ENCODE peak calls at places on chromosomes 3 and 15, in five cellular contexts. E is psoas muscle, X is OCI-LY7, H is breast epithelium, M is sigmoid colon. W is an unnamed sample.

GRCh38 chr3:45927881-45928280 is 15.4 kb upstream of the CXCR6 start:
- DNase-seq in E (no peak), X (no peak), H (no peak), M (no peak), W (no peak)

GRCh38 chr3:192835818-192836468 is 81.7 kb downstream of the MB21D2 start:
- DNase-seq in E (peak), X (no peak), H (no peak), M (peak), W (no peak)

GRCh38 chr15:27339138-27339537 is 368.2 kb downstream of the GABRG3 start:
- DNase-seq in E (no peak), X (no peak), H (no peak), M (no peak), W (no peak)

GRCh38 chr3:187130346-187131066 is 8.8 kb downstream of the RPL39L start:
- DNase-seq in E (no peak), X (peak), H (no peak), M (no peak), W (no peak)

GRCh38 chr3:26484140-26484539 is 138.4 kb upstream of the LRRC3B start:
- DNase-seq in E (no peak), X (no peak), H (no peak), M (no peak), W (peak)

GRCh38 chr3:117562000-117562399 is 852.4 kb downstream of the TUSC7 start:
- DNase-seq in E (no peak), X (no peak), H (no peak), M (no peak), W (no peak)

GRCh38 chr3:100875239-100875638 is 118.0 kb downstream of the ABI3BP start:
- DNase-seq in E (no peak), X (no peak), H (no peak), M (no peak), W (no peak)

GRCh38 chr3:37183375-37183831 is 9.0 kb upstream of the LRRFIP2 start:
- DNase-seq in E (no peak), X (no peak), H (peak), M (no peak), W (no peak)

GRCh38 chr3:112314618-112315017 is 18.3 kb upstream of the CD200 start:
- DNase-seq in E (no peak), X (no peak), H (no peak), M (no peak), W (no peak)

GRCh38 chr3:146899171-146899570 is 294.0 kb upstream of the PLSCR5 start:
- DNase-seq in E (no peak), X (no peak), H (no peak), M (no peak), W (no peak)

GRCh38 chr3:15300318-15301078 is 31.9 kb downstream of the SH3BP5 start:
- DNase-seq in E (no peak), X (no peak), H (no peak), M (peak), W (no peak)

GRCh38 chr3:109910772-109911171 is 573.4 kb upstream of the DPPA4 start:
- DNase-seq in E (no peak), X (no peak), H (no peak), M (no peak), W (no peak)

GRCh38 chr3:22117751-22118346 is 366.8 kb upstream of the ZNF385D start:
- DNase-seq in E (no peak), X (peak), H (no peak), M (no peak), W (no peak)

GRCh38 chr3:46477756-46478155 is 13.1 kb upstream of the LTF start:
- DNase-seq in E (no peak), X (no peak), H (no peak), M (no peak), W (no peak)

GRCh38 chr3:108296239-108296638 is at the start of gene HHLA2:
- DNase-seq in E (no peak), X (no peak), H (no peak), M (no peak), W (no peak)

DNA sequence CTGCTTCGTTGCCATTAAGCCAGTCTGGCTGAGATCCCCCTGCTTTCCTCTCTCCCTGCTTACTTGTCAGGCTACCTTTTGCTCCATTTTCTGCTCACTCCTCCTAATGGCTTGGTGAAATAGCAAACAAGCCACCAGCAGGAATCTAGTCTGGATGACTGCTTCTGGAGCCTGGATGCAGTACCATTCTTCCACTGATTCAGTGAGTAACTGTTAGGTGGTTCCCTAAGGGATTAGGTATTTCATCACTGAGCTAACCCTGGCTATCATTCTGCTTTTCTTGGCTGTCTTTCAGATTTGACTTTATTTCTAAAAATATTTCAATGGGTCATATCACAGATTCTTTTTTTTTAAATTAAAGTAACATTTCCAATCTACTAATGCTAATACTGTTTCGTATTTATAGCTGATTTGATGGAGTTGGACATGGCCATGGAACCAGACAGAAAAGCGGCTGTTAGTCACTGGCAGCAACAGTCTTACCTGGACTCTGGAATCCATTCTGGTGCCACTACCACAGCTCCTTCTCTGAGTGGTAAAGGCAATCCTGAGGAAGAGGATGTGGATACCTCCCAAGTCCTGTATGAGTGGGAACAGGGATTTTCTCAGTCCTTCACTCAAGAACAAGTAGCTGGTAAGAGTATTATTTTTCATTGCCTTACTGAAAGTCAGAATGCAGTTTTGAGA is 25.0 kb downstream of the CTNNB1 start:
- DNase-seq in E (no peak), X (no peak), H (no peak), M (no peak), W (no peak)
- H3K27ac ChIP-seq in E (peak), X (no peak), H (peak), M (no peak), W (no peak)

GRCh38 chr15:34583399-34584320 is at the start of gene GOLGA8B:
- DNase-seq in E (peak), X (peak), H (no peak), M (peak), W (peak)
- TF ChIP-seq CTCF in E (no peak), X (peak), H (no peak), M (no peak), W (no peak)

GRCh38 chr3:195888981-195889842 is 19.1 kb downstream of the TNK2 start:
- DNase-seq in E (peak), X (no peak), H (no peak), M (no peak), W (no peak)
- H3K4me3 ChIP-seq in E (peak), X (no peak), H (no peak), M (no peak), W (no peak)

GRCh38 chr3:41688595-41689380 is 273.1 kb downstream of the ULK4 start:
- DNase-seq in E (no peak), X (no peak), H (no peak), M (no peak), W (no peak)
- H3K27ac ChIP-seq in E (no peak), X (no peak), H (peak), M (peak), W (no peak)

DNA sequence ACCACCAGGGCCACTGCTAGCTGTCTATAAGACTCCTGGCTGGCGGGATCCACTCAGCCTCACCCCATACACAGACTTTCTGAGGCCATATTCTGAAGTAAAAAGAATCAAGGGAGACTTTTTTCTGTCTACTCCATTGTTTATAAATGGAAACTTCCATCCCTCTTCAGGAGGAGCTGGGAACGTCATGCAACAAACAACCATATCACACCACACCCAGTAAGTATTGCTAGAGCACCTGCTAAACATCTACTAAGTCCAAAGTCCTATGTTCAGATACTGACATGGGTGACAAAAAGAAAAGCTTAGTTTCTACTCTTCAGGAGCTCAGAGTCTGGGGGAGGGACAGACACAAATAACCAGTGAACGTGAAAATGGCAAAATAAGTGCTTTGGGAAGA is 324.8 kb upstream of the ONECUT1 start:
- DNase-seq in E (no peak), X (no peak), H (no peak), M (no peak), W (no peak)
- TF ChIP-seq CTCF in E (no peak), X (no peak), H (no peak), M (no peak), W (no peak)

GRCh38 chr15:45702041-45702440 is 67.2 kb downstream of the SQOR start:
- DNase-seq in E (no peak), X (no peak), H (no peak), M (no peak), W (no peak)

GRCh38 chr15:45701108-45701507 is 66.3 kb downstream of the SQOR start:
- DNase-seq in E (no peak), X (no peak), H (no peak), M (no peak), W (no peak)

GRCh38 chr15:45704329-45705249 is 69.8 kb downstream of the SQOR start:
- DNase-seq in E (no peak), X (no peak), H (no peak), M (peak), W (no peak)

GRCh38 chr15:45705510-45706473 is 71.0 kb downstream of the SQOR start:
- DNase-seq in E (peak), X (peak), H (peak), M (peak), W (peak)

DNA sequence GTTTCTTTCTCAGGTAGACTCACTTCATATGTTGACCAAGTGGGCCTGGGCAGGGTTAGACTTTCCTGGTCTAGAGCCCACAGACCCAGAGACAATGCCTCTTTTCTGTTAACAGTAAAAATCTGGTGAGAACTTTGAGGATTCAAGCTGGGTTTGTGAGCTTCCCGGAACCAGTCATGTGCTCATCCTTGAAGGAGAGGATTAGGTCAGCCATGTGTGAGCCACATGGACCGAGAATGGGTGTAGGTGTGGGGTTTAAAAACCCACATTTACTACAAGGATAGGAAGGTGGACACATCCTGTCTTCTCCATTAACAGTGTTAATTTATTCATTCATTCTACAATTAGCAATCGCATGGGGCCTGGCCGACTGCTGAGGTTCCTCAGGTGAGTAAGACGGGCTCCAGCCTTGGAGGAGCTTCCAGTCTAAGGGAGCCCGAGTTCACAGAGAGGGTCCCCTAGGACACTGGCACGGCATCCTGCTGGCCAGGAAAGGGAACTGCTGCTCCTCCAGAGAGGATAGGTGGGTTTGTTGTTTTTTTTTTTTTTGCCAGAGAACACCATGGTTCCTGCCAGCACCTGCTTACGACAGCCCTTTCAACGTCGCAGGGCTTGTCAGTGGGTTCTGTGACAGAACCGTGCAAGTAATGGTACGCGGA is 69.0 kb downstream of the SQOR start:
- DNase-seq in E (no peak), X (no peak), H (no peak), M (no peak), W (no peak)
- H3K4me3 ChIP-seq in E (peak), X (no peak), H (peak), M (peak), W (no peak)

DNA sequence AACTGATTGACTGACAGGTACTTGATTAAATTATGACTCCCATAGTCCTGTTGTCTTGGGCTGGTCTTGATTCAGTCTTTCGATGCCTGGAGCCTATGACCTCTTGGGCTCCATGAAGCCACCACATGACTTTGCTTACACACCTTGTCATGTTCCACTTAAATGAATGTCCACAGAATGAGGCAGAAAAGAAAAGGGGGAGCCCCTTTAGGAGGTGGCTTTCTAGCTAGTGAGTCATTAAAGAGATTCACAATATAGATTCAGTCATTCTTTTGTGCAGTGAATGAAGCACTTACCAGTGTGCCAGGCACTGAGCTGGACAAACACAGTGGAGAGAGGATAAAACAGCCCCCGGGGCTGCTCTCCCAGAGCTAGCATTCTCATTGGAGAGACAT is 17.1 kb downstream of the VIPR1 start:
- DNase-seq in E (no peak), X (no peak), H (no peak), M (no peak), W (no peak)
- H3K27ac ChIP-seq in E (no peak), X (no peak), H (no peak), M (no peak), W (no peak)

GRCh38 chr3:129662230-129662629 is 55.8 kb upstream of the PLXND1 start:
- DNase-seq in E (peak), X (no peak), H (no peak), M (no peak), W (no peak)

GRCh38 chr3:129665024-129665768 is 58.7 kb upstream of the PLXND1 start:
- DNase-seq in E (no peak), X (no peak), H (no peak), M (no peak), W (no peak)

GRCh38 chr3:129663045-129663446 is 56.6 kb upstream of the PLXND1 start:
- DNase-seq in E (no peak), X (no peak), H (peak), M (no peak), W (no peak)

GRCh38 chr3:129661766-129662165 is 55.3 kb upstream of the PLXND1 start:
- DNase-seq in E (no peak), X (no peak), H (no peak), M (no peak), W (no peak)

GRCh38 chr3:129664040-129664646 is 57.7 kb upstream of the PLXND1 start:
- DNase-seq in E (no peak), X (no peak), H (no peak), M (no peak), W (peak)
- TF ChIP-seq CTCF in E (no peak), X (no peak), H (no peak), M (no peak), W (no peak)